ENCODE peak calls at places on chromosomes 1 and 21, in four cellular contexts. W is Caco-2, Y is Peyer's patch, X is K562. H is an unnamed sample.

GRCh38 chr1:88327391-88328267 is 356.4 kb upstream of the PKN2 start:
- DNase-seq in Y (no peak), X (no peak), W (no peak), H (no peak)

GRCh38 chr1:157478030-157478429 is 74.3 kb downstream of the FCRL5 start:
- DNase-seq in Y (no peak), W (no peak), X (no peak), H (no peak)

GRCh38 chr1:40627987-40628902 is 37.2 kb downstream of the RIMS3 start:
- DNase-seq in Y (no peak), W (no peak), X (no peak), H (no peak)

GRCh38 chr1:215568287-215568692 is 1.2 kb downstream of the KCTD3 start:
- DNase-seq in W (no peak), X (peak; percentile 72), Y (no peak), H (no peak)

GRCh38 chr1:195325181-195325580 is 1283.1 kb downstream of the KCNT2 start:
- DNase-seq in X (no peak), Y (no peak), W (no peak), H (no peak)

GRCh38 chr1:223017291-223017690 is 125.8 kb downstream of the TLR5 start:
- DNase-seq in X (no peak), W (no peak), Y (no peak), H (peak; percentile 32)

GRCh38 chr1:204207136-204207616 is 6.6 kb downstream of the GOLT1A start:
- DNase-seq in Y (peak; percentile 51), W (peak; percentile 63), X (peak; percentile 84), H (peak; percentile 53)

GRCh38 chr1:19505694-19506457 is 20.5 kb upstream of the CAPZB start:
- DNase-seq in W (no peak), X (no peak), Y (no peak), H (peak; percentile 47)

GRCh38 chr1:99645699-99646531 is at the start of gene PALMD:
- DNase-seq in W (no peak), X (peak; percentile 49), Y (no peak), H (peak; percentile 48)

GRCh38 chr1:19010503-19010902 is 54.0 kb upstream of the IFFO2 start:
- DNase-seq in W (peak; percentile 68), Y (no peak), X (no peak), H (no peak)

GRCh38 chr1:110133436-110133835 is 16.9 kb upstream of the SLC6A17 start:
- DNase-seq in Y (no peak), X (no peak), W (no peak), H (no peak)

GRCh38 chr1:12155328-12155727 is 11.5 kb upstream of the TNFRSF1B start:
- DNase-seq in Y (no peak), W (no peak), X (no peak), H (no peak)

GRCh38 chr1:91501527-91501859 is 842 bp downstream of the CDC7 start:
- DNase-seq in W (no peak), Y (no peak), X (peak; percentile 47), H (no peak)

GRCh38 chr1:164914208-164914607 is 355.2 kb downstream of the PBX1 start:
- DNase-seq in W (no peak), Y (no peak), X (no peak), H (no peak)

GRCh38 chr1:59007820-59008598 is 224.2 kb upstream of the JUN start:
- DNase-seq in X (no peak), Y (no peak), W (no peak), H (no peak)

GRCh38 chr1:61273167-61273705 is 190.9 kb downstream of the NFIA start:
- DNase-seq in W (no peak), Y (no peak), X (no peak), H (no peak)

GRCh38 chr1:26358411-26359384 is 4.8 kb upstream of the CRYBG2 start:
- DNase-seq in Y (no peak), W (peak; percentile 87), X (no peak), H (no peak)

GRCh38 chr1:156963621-156964020 is 43.2 kb downstream of the LRRC71 start:
- DNase-seq in W (no peak), X (no peak), Y (peak; percentile 21), H (no peak)

GRCh38 chr1:239696317-239696716 is 309.9 kb downstream of the CHRM3 start:
- DNase-seq in Y (no peak), X (no peak), W (no peak), H (no peak)
- H3K4me1 ChIP-seq in Y (no peaks in the 10 kb centered on the region), X (no peaks in the 10 kb centered on the region), W (no peaks in the 10 kb centered on the region), H (no peaks in the 10 kb centered on the region)

GRCh38 chr21:45583831-45584509 is 41.7 kb upstream of the SLC19A1 start:
- DNase-seq in X (no peak), Y (no peak), W (peak; percentile 6), H (no peak)
- H3K9me3 ChIP-seq in X (peaks cover 14% of the 10 kb centered on the region), Y (no peaks in the 10 kb centered on the region), W (peaks cover 18% of the 10 kb centered on the region), H (peaks cover 39% of the 10 kb centered on the region)

GRCh38 chr1:64474133-64474532 is 4.2 kb downstream of the CACHD1 start:
- DNase-seq in Y (no peak), W (no peak), X (no peak), H (no peak)
- H3K4me1 ChIP-seq in Y (peaks cover 5% of the 10 kb centered on the region), W (peaks cover 8% of the 10 kb centered on the region), X (no peaks in the 10 kb centered on the region), H (peaks cover 48% of the 10 kb centered on the region)

DNA sequence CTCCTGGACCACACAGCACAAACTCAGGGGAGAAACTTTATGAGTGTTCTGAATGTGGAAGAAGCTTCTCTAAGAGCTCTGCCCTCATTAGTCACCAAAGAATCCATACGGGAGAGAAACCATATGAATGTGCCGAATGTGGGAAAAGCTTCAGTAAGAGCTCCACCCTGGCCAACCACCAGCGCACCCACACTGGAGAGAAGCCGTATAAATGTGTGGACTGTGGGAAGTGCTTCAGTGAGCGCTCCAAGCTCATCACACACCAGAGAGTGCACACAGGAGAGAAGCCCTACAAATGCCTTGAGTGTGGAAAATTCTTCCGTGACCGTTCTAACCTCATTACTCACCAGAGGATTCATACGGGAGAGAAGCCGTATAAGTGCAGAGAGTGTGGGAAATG is 22.5 kb downstream of the ZSCAN20 start:
- DNase-seq in X (no peak), Y (no peak), W (no peak), H (no peak)
- H3K9me3 ChIP-seq in X (peaks cover 6% of the 10 kb centered on the region), Y (peaks cover 24% of the 10 kb centered on the region), W (peaks cover 6% of the 10 kb centered on the region), H (peaks cover 29% of the 10 kb centered on the region)

GRCh38 chr1:23989249-23989648 is 9.1 kb upstream of the SRSF10 start:
- DNase-seq in Y (no peak), W (no peak), X (no peak), H (no peak)
- H3K4me1 ChIP-seq in Y (no peaks in the 10 kb centered on the region), W (no peaks in the 10 kb centered on the region), X (no peaks in the 10 kb centered on the region), H (no peaks in the 10 kb centered on the region)

GRCh38 chr1:50418600-50419109 is 4.6 kb downstream of the DMRTA2 start:
- DNase-seq in Y (no peak), X (no peak), W (no peak), H (no peak)

GRCh38 chr1:50419192-50419906 is 3.9 kb downstream of the DMRTA2 start:
- DNase-seq in W (no peak), Y (no peak), X (no peak), H (no peak)

GRCh38 chr1:50420283-50420682 is 3.0 kb downstream of the DMRTA2 start:
- DNase-seq in W (no peak), X (no peak), Y (no peak), H (no peak)

GRCh38 chr1:50420689-50421365 is 2.4 kb downstream of the DMRTA2 start:
- DNase-seq in Y (no peak), W (no peak), X (no peak), H (no peak)

DNA sequence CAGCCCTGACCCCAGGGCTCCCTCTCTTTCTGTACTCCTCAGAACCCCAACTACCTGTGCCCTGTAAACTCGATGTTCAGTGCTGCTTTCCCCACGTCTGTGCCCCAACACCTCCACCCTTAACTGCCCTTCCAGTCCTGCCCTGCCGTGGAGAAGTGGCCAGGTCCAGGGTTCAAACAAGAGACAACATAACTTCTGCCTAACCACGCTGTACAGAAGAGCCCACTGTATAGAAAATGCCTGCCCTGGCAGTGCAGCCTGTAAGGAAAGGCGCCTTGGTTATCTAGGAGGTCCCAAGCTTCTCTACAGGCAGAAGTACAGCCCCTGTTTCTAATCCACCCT is 3.4 kb downstream of the DMRTA2 start:
- DNase-seq in W (no peak), X (no peak), Y (no peak), H (no peak)
- H3K9me3 ChIP-seq in W (no peaks in the 10 kb centered on the region), X (no peaks in the 10 kb centered on the region), Y (no peaks in the 10 kb centered on the region), H (no peaks in the 10 kb centered on the region)

DNA sequence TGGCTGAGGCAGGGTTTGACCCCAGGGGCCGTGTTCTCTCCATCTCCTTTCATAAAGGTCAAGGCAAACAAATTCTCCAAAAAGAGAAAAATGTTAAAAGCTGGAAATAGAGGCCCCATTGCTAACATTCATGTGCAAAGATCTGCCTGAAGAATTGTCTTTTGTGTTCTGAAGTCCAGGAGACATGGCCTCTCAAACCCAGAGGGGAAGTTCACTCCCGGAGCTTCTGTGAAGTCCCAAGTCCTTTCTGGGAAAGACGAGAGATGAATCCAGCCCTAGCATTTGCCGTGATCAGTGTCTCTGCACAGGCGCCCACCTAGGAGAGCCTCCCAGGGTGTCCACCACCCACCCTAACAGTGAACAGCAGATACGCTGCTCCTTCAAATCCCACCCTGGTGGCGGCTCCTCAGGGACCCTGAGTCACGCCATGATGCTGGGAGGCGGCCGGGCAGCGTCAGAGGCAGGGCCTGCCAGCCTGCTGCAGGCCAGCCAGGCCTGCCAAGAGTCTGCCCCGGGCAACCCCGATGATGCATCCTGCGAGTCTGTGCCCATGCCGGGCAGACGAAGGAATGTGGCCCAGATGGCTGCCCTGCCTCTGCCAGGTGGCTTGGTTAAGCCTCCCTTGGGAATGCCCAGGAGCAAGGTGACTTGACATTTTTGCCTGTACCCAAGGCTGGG is 5.2 kb upstream of the C2CD2 start:
- DNase-seq in X (no peak), Y (no peak), W (no peak), H (no peak)
- H3K4me1 ChIP-seq in X (peaks cover 31% of the 10 kb centered on the region), Y (no peaks in the 10 kb centered on the region), W (peaks cover 14% of the 10 kb centered on the region), H (peaks cover 35% of the 10 kb centered on the region)